ENCODE peak calls at places on chromosomes 13 and 19, in five cellular contexts. U is upper lobe of right lung, P is heart right ventricle, T is adrenal gland, N is hepatocyte. H is an unnamed sample.

GRCh38 chr19:45638930-45639729 is at the start of gene EML2:
- DNase-seq in U (peak; percentile 82), P (no peak), T (peak; percentile 39), N (peak; percentile 79), H (peak; percentile 17)

GRCh38 chr13:44578064-44578394 is 1.9 kb upstream of the TSC22D1 start:
- DNase-seq in U (no peak), P (no peak), T (no peak), N (no peak), H (no peak)

GRCh38 chr13:21016487-21016886 is 44.9 kb downstream of the LATS2 start:
- DNase-seq in U (no peak), P (no peak), T (no peak), N (no peak), H (no peak)

GRCh38 chr13:30463820-30464495 is 1.8 kb downstream of the HMGB1 start:
- DNase-seq in U (peak; percentile 85), P (peak; percentile 58), T (peak; percentile 75), N (peak; percentile 69), H (peak; percentile 79)

GRCh38 chr13:71218960-71219359 is 648.0 kb downstream of the DACH1 start:
- DNase-seq in U (no peak), P (no peak), T (no peak), N (peak; percentile 48), H (no peak)

GRCh38 chr13:106187501-106187900 is 348.0 kb downstream of the EFNB2 start:
- DNase-seq in U (no peak), P (no peak), T (no peak), N (no peak), H (no peak)

GRCh38 chr13:33303885-33304284 is 18.3 kb upstream of the STARD13 start:
- DNase-seq in U (no peak), P (no peak), T (no peak), N (no peak), H (no peak)

GRCh38 chr19:46442808-46443450 is 14.2 kb upstream of the PNMA8C start:
- DNase-seq in U (peak; percentile 40), P (no peak), T (peak; percentile 77), N (no peak), H (peak; percentile 53)

GRCh38 chr13:35983206-35983605 is 148.0 kb downstream of the DCLK1 start:
- DNase-seq in U (no peak), P (no peak), T (no peak), N (no peak), H (no peak)

GRCh38 chr13:35712907-35713685 is 236.6 kb upstream of the MAB21L1 start:
- DNase-seq in U (no peak), P (no peak), T (no peak), N (peak; percentile 48), H (peak; percentile 85)

GRCh38 chr19:6018786-6019185 is 40.8 kb upstream of the RANBP3 start:
- DNase-seq in U (peak; percentile 51), P (no peak), T (no peak), N (no peak), H (no peak)

GRCh38 chr13:24625324-24625723 is 54.9 kb upstream of the ATP12A start:
- DNase-seq in U (no peak), P (no peak), T (no peak), N (no peak), H (no peak)

GRCh38 chr19:4059931-4060620 is 6.6 kb downstream of the ZBTB7A start:
- DNase-seq in U (peak; percentile 84), P (peak; percentile 74), T (peak; percentile 63), N (peak; percentile 73), H (no peak)

GRCh38 chr19:23541991-23542390 is 145.0 kb downstream of the ZNF675 start:
- DNase-seq in U (no peak), P (no peak), T (no peak), N (no peak), H (no peak)

DNA sequence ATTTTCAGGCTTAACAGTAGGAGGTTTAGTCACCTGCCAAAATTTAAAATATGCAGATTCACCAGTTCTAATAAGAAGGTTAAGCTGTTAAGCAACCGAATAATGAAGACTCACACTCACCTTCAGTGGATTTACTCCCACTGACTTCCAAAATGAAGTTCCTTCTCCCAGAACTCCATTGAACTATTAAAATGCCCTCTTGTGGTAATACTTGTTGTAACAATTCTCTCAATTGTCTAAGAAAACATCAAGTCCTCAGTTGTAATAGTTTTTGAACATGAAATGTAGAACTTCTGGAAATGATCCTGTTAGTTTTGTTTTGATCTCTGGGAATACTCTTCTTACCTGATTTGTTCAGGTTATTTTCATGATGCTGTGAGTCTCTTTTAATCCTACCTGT is 522.0 kb upstream of the ATXN8OS start:
- DNase-seq in U (no peak), P (no peak), T (no peak), N (no peak), H (no peak)
- TF ChIP-seq CTCF in U (no peak), P (no peak), T (no peak), N (peak; percentile 26), H (no peak)

GRCh38 chr13:86788624-86789023 is 882.5 kb upstream of the SLITRK5 start:
- DNase-seq in U (no peak), P (no peak), T (no peak), N (no peak), H (no peak)

GRCh38 chr13:86795858-86796257 is 875.3 kb upstream of the SLITRK5 start:
- DNase-seq in U (no peak), P (no peak), T (no peak), N (no peak), H (no peak)

DNA sequence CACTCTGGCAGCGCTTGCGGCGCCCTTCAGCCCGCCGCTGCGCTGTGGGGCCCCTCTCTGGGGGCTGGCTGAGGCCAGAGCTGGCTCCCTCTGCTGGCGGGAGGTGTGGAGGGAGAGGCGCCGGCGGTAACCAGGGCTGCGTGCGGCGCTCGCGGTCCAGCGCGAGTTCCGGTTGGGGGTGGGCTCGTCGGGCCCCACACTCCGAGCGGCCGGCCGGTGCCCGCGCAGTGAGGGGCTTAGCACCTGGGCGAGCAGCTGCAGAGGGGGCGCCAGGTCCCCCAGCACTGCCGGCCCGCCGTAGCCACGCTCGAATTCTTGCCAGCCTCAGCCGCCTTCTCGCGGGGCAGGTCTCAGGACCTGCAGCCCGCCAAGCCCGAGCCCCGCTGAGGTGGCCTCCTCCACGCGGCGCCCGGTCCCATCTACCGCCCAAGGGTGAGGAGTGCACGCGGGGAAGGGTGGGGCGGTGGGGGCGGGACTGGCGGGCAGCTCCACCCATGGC is 879.0 kb upstream of the SLITRK5 start:
- DNase-seq in U (no peak), P (no peak), T (no peak), N (no peak), H (no peak)
- H3K4me3 ChIP-seq in U (no peak overlapping the region), P (no peak overlapping the region), T (no peak overlapping the region), N (no peak overlapping the region), H (no peak overlapping the region)

DNA sequence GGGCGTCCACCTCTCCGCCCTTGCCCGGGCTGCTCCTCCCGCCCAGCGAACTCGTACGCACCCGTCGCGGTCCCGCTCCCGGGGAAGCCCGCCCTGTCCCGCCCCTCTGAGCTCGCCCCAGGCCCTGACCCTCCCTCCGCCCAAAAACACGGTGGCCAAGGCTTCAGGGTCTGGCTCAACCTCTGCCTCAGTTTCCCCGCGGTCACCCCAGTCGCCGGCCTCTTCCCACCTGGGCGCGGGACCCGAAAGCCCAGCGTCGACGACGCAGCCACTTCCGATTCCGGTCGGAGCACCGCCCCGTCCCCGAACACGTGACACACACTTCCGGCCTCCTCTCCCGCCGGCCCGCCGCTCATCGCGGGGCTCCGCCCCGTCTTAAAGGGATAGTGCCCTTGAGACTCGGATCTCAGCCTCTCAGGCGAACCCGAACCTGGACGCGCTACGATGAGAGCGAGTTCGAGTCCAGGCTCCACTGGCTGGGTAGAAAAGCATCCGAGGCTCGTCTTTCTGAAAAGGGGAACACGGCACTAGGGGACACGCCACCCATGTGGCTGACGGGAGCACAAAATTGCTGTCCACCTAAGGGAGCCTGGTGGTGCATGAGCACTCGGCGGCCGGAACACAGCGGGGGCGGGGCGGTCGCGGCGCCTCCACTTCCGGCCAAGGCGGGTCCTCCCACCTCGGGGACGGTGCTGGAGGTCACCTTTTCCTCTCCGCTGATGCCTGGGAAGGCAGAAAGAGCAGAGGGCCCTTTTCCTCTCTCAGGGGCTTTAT is at the start of gene C19orf25:
- DNase-seq in U (peak; percentile 98), P (peak; percentile 93), T (peak; percentile 92), N (peak; percentile 98), H (peak; percentile 98)
- TF ChIP-seq CTCF in U (no peak), P (no peak), T (no peak), N (no peak), H (no peak)

DNA sequence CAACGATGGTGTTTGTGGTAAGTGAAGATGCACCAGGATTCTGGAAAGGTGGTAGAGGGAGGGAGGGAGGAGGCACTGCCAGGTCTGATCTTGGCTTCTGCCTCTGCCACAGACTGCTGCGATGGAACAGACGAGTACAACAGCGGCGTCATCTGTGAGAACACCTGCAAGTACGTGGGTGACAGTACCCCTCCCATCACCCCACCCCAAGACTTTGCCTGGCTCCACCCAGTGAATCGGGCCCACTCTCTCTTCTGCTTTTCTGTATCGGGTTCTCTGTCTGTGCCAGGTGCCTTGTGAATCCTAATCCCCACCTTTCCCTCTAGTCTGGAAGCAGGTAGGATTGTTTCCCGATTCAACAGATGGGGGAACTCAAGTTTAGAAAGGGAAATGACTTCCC is 2.5 kb downstream of the PRKCSH start:
- DNase-seq in U (no peak), P (no peak), T (no peak), N (no peak), H (no peak)
- H3K4me3 ChIP-seq in U (no peak overlapping the region), P (no peak overlapping the region), T (no peak overlapping the region), N (no peak overlapping the region), H (no peak overlapping the region)

DNA sequence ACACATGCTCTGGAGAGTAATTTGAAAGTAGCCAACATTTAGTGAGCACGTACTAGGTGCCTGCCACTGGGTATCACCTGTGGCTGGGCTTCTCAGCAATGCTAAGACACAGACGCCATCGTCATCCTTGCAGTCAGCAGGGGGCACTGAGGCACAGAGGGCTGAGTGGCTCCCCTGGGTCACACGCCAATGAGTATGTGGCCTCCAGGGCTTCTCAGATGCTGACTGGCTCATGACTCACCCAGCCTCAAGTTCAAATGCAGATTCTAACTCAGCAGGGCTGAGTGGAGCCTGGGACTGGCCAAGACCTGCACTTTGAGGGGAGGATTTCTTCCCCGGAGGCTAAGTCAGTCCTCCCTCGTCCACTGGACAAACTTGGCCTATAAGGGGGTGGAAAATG is 115.1 kb upstream of the CACNA1A start:
- DNase-seq in U (no peak), P (no peak), T (peak; percentile 76), N (no peak), H (peak; percentile 94)
- TF ChIP-seq CTCF in U (no peak), P (no peak), T (no peak), N (no peak), H (peak; percentile 67)

GRCh38 chr19:51702754-51703654 is 9.9 kb downstream of the SPACA6 start:
- DNase-seq in U (peak; percentile 77), P (peak; percentile 34), T (peak; percentile 42), N (peak; percentile 54), H (no peak)
- H3K4me3 ChIP-seq in U (peak overlapping the region; percentile 84), P (peak overlapping the region; percentile 41), T (no peak overlapping the region), N (no peak overlapping the region), H (no peak overlapping the region)

DNA sequence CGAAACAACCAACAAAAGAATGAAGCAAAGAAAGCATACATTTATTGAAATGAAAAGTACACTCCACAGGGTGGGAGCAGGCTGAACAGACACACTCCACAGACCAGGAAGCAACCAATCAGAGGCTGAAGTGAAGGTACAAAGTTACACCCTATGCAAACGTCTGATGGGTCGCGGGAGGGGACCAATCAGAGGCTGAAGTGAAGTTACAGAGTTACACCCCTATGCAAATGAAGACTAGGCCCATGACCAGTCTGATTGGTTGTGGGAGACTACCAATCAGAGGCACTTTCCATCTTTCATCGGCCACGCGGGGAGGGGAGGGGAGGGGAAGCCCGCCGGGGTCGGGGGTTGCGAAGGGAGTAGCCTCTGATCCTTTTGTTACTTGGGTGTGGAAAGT is 12.4 kb upstream of the FBL start:
- DNase-seq in U (peak; percentile 68), P (no peak), T (no peak), N (peak; percentile 53), H (no peak)
- TF ChIP-seq CTCF in U (no peak), P (no peak), T (no peak), N (no peak), H (no peak)

H was measured in foreskin fibroblast.